ENCODE peak calls at places on chromosomes 6 and 20, in five cellular contexts. H is WTC11; B is CD4-positive, CD25-positive, alpha-beta regulatory T cell; T is naive B cell; L is right lobe of liver. K is an unnamed sample.

GRCh38 chr6:127026247-127026646 is 92.2 kb upstream of the RSPO3 start:
- ATAC-seq in B (no peak), T (no peak), L (no peak), H (no peak), K (no peak)

GRCh38 chr6:158803733-158804143 is 15.4 kb downstream of the EZR start:
- ATAC-seq in B (peak), H (peak), T (peak), L (no peak), K (peak)

GRCh38 chr20:17605131-17605660 is 35.3 kb downstream of the DSTN start:
- ATAC-seq in H (no peak), T (no peak), L (peak), B (no peak), K (no peak)

GRCh38 chr20:62286493-62287064 is 16.2 kb upstream of the ADRM1 start:
- ATAC-seq in H (no peak), L (no peak), B (no peak), T (no peak), K (no peak)

GRCh38 chr6:119669228-119669627 is 319.7 kb upstream of the MAN1A1 start:
- ATAC-seq in T (no peak), H (no peak), B (no peak), L (peak), K (no peak)

GRCh38 chr20:33006776-33007375 is 628 bp upstream of the BPIFB2 start:
- ATAC-seq in H (no peak), B (no peak), T (no peak), L (no peak), K (no peak)

GRCh38 chr20:17843246-17844132 is 125.1 kb downstream of the SNX5 start:
- ATAC-seq in H (peak), L (peak), B (peak), T (peak), K (peak)

GRCh38 chr6:147486683-147487082 is 21.8 kb upstream of the SAMD5 start:
- ATAC-seq in H (no peak), L (no peak), B (no peak), T (no peak), K (no peak)

GRCh38 chr6:71544028-71544427 is 255.4 kb downstream of the OGFRL1 start:
- ATAC-seq in T (no peak), H (peak), L (no peak), B (no peak), K (no peak)

GRCh38 chr6:106125925-106126435 is 39.8 kb downstream of the PRDM1 start:
- ATAC-seq in T (no peak), L (peak), H (no peak), B (peak), K (peak)

GRCh38 chr6:37276916-37277509 is 19.1 kb upstream of the TMEM217 start:
- ATAC-seq in L (peak), T (peak), H (no peak), B (peak), K (no peak)

GRCh38 chr6:132354517-132355167 is 46.6 kb downstream of the MOXD1 start:
- ATAC-seq in L (no peak), H (peak), T (peak), B (peak), K (peak)

GRCh38 chr6:128719786-128720185 is 163.2 kb upstream of the LAMA2 start:
- ATAC-seq in T (no peak), B (no peak), H (no peak), L (no peak), K (no peak)

GRCh38 chr6:115971785-115972184 is 88.9 kb downstream of the FRK start:
- ATAC-seq in L (peak), B (no peak), T (no peak), H (no peak), K (no peak)

GRCh38 chr6:32761084-32761483 is 2.2 kb downstream of the HLA-DQB2 start:
- ATAC-seq in H (no peak), T (peak), B (peak), L (no peak), K (peak)

GRCh38 chr6:105611606-105612005 is 208.7 kb upstream of the PREP start:
- ATAC-seq in L (no peak), B (no peak), H (no peak), T (no peak), K (no peak)

GRCh38 chr6:47203266-47203967 is 106.3 kb downstream of the TNFRSF21 start:
- ATAC-seq in T (peak), L (peak), H (no peak), B (no peak), K (peak)

GRCh38 chr6:1597924-1598323 is 11.8 kb upstream of the FOXC1 start:
- ATAC-seq in L (no peak), B (no peak), H (no peak), T (no peak), K (no peak)

GRCh38 chr6:38525888-38526287 is 113.8 kb downstream of the BTBD9 start:
- ATAC-seq in H (no peak), B (no peak), T (no peak), L (no peak), K (no peak)

GRCh38 chr6:169370054-169370453 is 116.4 kb upstream of the THBS2 start:
- ATAC-seq in T (no peak), L (no peak), B (no peak), H (no peak), K (no peak)

GRCh38 chr6:161436106-161436876 is 162.4 kb upstream of the AGPAT4 start:
- ATAC-seq in T (no peak), L (no peak), H (no peak), B (no peak), K (peak)

GRCh38 chr6:156875062-156875461 is 97.9 kb downstream of the ARID1B start:
- ATAC-seq in T (no peak), H (no peak), L (no peak), B (no peak), K (no peak)

GRCh38 chr6:25494469-25494868 is 157.5 kb upstream of the SCGN start:
- ATAC-seq in B (no peak), L (peak), T (no peak), H (no peak), K (no peak)

GRCh38 chr6:47455533-47456209 is 21.9 kb upstream of the CD2AP start:
- ATAC-seq in B (no peak), T (no peak), H (no peak), L (peak), K (no peak)

GRCh38 chr20:36542019-36542488 is 735 bp downstream of the MYL9 start:
- ATAC-seq in L (peak), T (peak), B (no peak), H (peak), K (peak)

GRCh38 chr6:81242634-81243033 is 509.8 kb downstream of the TENT5A start:
- ATAC-seq in H (no peak), B (no peak), T (no peak), L (no peak), K (no peak)

GRCh38 chr20:38094968-38095689 is 61.6 kb downstream of the RPRD1B start:
- ATAC-seq in B (no peak), T (no peak), H (no peak), L (peak), K (peak)

GRCh38 chr20:22690616-22691179 is 106.3 kb upstream of the FOXA2 start:
- ATAC-seq in H (no peak), B (no peak), T (no peak), L (peak), K (no peak)

GRCh38 chr6:74715362-74716068 is 490.3 kb downstream of the COL12A1 start:
- ATAC-seq in B (no peak), T (no peak), L (no peak), H (no peak), K (no peak)

GRCh38 chr6:43335469-43335868 is 26.8 kb upstream of the CRIP3 start:
- ATAC-seq in L (peak), B (no peak), T (no peak), H (no peak), K (no peak)

GRCh38 chr20:18391686-18392085 is 75.1 kb downstream of the DZANK1 start:
- ATAC-seq in B (no peak), H (no peak), T (no peak), L (no peak), K (no peak)

GRCh38 chr6:24497254-24497989 is 2.7 kb downstream of the ALDH5A1 start:
- ATAC-seq in B (no peak), T (no peak), L (no peak), H (no peak), K (peak)

GRCh38 chr20:57451759-57452661 is 60.8 kb downstream of the RBM38 start:
- ATAC-seq in T (peak), B (peak), H (no peak), L (peak), K (peak)

GRCh38 chr20:2624190-2624589 is 28.2 kb upstream of the NOP56 start:
- ATAC-seq in T (no peak), H (no peak), B (no peak), L (no peak), K (no peak)

GRCh38 chr20:50446351-50447101 is 63.7 kb upstream of the PTPN1 start:
- ATAC-seq in L (peak), H (no peak), T (no peak), B (no peak), K (no peak)

GRCh38 chr6:51934098-51934497 is 153.3 kb downstream of the PKHD1 start:
- ATAC-seq in B (no peak), L (no peak), H (peak), T (no peak), K (no peak)

GRCh38 chr6:157531169-157531985 is 150.4 kb downstream of the ZDHHC14 start:
- ATAC-seq in B (no peak), T (no peak), L (peak), H (peak), K (no peak)

GRCh38 chr6:3433005-3433404 is 23.8 kb downstream of the SLC22A23 start:
- ATAC-seq in H (no peak), B (no peak), L (peak), T (no peak), K (no peak)